ENCODE peak calls at places on chromosome 14, in eight cellular contexts. U is trophoblast cell, B is upper lobe of right lung, L is HepG2, W is adrenal gland, Q is GM12878, F is A549, C is lower lobe of right lung. D is an unnamed sample.

GRCh38 chr14:56474419-56475022 is 105.1 kb upstream of the TMEM260 start:
- DNase-seq in U (peak; percentile 10), B (no peak), L (peak; percentile 16), W (no peak), Q (no peak), F (peak; percentile 37), C (no peak), D (no peak)

GRCh38 chr14:99603471-99603933 is 505 bp downstream of the CCDC85C start:
- DNase-seq in U (peak; percentile 23), B (peak; percentile 75), L (no peak), W (peak; percentile 65), Q (no peak), F (peak; percentile 69), C (no peak), D (no peak)

GRCh38 chr14:56059054-56059453 is 59.2 kb upstream of the PELI2 start:
- DNase-seq in U (peak; percentile 34), B (no peak), L (no peak), W (peak; percentile 53), Q (no peak), F (no peak), C (no peak), D (no peak)

GRCh38 chr14:63542231-63542999 is 762 bp downstream of the PPP2R5E start:
- DNase-seq in U (no peak), B (no peak), L (no peak), W (peak; percentile 62), Q (no peak), F (no peak), C (peak; percentile 62), D (no peak)

GRCh38 chr14:71362920-71363584 is 455.8 kb downstream of the PCNX1 start:
- DNase-seq in U (no peak), B (no peak), L (no peak), W (no peak), Q (peak; percentile 53), F (no peak), C (no peak), D (no peak)

GRCh38 chr14:38851109-38851508 is 251.9 kb downstream of the SEC23A start:
- DNase-seq in U (no peak), B (no peak), L (no peak), W (no peak), Q (no peak), F (no peak), C (no peak), D (no peak)

GRCh38 chr14:90693413-90693812 is 122.8 kb downstream of the TTC7B start:
- DNase-seq in U (no peak), B (no peak), L (no peak), W (no peak), Q (no peak), F (no peak), C (no peak), D (no peak)

GRCh38 chr14:49160983-49161382 is 425.2 kb downstream of the RPS29 start:
- DNase-seq in U (no peak), B (no peak), L (no peak), W (no peak), Q (no peak), F (no peak), C (no peak), D (no peak)

GRCh38 chr14:50932592-50933500 is 11.4 kb downstream of the PYGL start:
- DNase-seq in U (no peak), B (no peak), L (no peak), W (no peak), Q (no peak), F (no peak), C (no peak), D (no peak)

GRCh38 chr14:47539065-47539464 is 136.3 kb downstream of the MDGA2 start:
- DNase-seq in U (no peak), B (no peak), L (peak; percentile 10), W (no peak), Q (no peak), F (peak; percentile 13), C (no peak), D (peak; percentile 13)

GRCh38 chr14:83664389-83664788 is 1865.6 kb upstream of the FLRT2 start:
- DNase-seq in U (no peak), B (no peak), L (no peak), W (no peak), Q (no peak), F (no peak), C (no peak), D (no peak)

GRCh38 chr14:105748204-105748578 is 221.8 kb downstream of the TMEM121 start:
- DNase-seq in U (no peak), B (peak; percentile 62), L (no peak), W (peak; percentile 60), Q (no peak), F (peak; percentile 22), C (peak; percentile 23), D (no peak)

GRCh38 chr14:70080081-70080480 is 108.7 kb downstream of the SLC8A3 start:
- DNase-seq in U (no peak), B (no peak), L (no peak), W (no peak), Q (no peak), F (no peak), C (no peak), D (no peak)

GRCh38 chr14:100187247-100187833 is 27.9 kb upstream of the DEGS2 start:
- DNase-seq in U (no peak), B (no peak), L (no peak), W (no peak), Q (no peak), F (no peak), C (peak; percentile 59), D (no peak)

GRCh38 chr14:81427348-81428058 is 27.4 kb upstream of the STON2 start:
- DNase-seq in U (no peak), B (no peak), L (no peak), W (peak; percentile 63), Q (no peak), F (no peak), C (peak; percentile 48), D (no peak)

GRCh38 chr14:105212541-105213305 is 31.6 kb upstream of the NUDT14 start:
- DNase-seq in U (no peak), B (no peak), L (no peak), W (no peak), Q (no peak), F (no peak), C (no peak), D (no peak)

GRCh38 chr14:67704484-67705089 is 2.9 kb downstream of the RDH12 start:
- DNase-seq in U (peak; percentile 31), B (no peak), L (peak; percentile 54), W (no peak), Q (peak; percentile 45), F (peak; percentile 73), C (no peak), D (peak; percentile 61)

GRCh38 chr14:91303091-91303923 is 58.8 kb upstream of the GPR68 start:
- DNase-seq in U (no peak), B (peak; percentile 71), L (peak; percentile 28), W (no peak), Q (no peak), F (peak; percentile 41), C (peak; percentile 41), D (peak; percentile 90)

GRCh38 chr14:63840981-63841380 is 11.8 kb upstream of the SYNE2 start:
- DNase-seq in U (no peak), B (peak; percentile 72), L (peak; percentile 44), W (no peak), Q (no peak), F (no peak), C (peak; percentile 61), D (no peak)

GRCh38 chr14:67746927-67747326 is 45.2 kb downstream of the RDH12 start:
- DNase-seq in U (no peak), B (no peak), L (no peak), W (no peak), Q (peak; percentile 17), F (no peak), C (no peak), D (no peak)

DNA sequence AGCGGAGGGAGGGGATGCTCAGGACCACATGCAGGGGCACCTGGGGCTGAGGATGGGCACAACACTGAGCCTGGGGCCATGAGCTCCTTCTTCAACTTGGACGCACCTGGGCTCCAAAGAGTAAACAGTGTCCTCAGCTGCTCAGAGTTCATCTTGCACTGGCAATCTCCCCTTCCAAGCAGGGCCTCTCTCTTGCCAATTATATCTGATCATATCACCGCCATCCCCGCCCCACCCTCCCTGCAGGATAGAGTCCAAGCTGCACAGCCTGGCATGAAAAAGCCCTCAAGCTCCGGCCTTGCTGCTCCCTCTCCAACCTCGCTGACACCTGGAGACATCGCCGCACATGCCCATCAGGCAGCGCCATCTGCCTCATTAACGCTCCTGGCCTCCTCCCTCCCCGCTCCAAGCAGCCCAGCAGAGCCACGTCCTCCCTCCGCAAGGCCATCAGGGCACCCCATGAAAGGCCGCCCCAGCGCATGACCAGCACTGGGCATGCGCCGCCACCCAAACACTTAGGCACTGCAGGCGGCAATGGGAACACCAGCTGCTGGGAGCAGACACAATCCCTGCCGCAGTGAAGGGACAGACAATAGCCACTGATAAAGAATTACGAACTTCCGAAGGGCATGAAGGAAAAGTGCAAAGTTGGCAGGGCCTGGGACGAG is 88.8 kb downstream of the CHGA start:
- DNase-seq in U (no peak), B (no peak), L (no peak), W (peak; percentile 79), Q (no peak), F (no peak), C (no peak), D (no peak)
- H3K4me1 ChIP-seq in U (no peaks in the 10 kb centered on the region), B (peaks cover 45% of the 10 kb centered on the region), L (peaks cover 60% of the 10 kb centered on the region), W (peaks cover 31% of the 10 kb centered on the region), Q (peaks cover 24% of the 10 kb centered on the region), F (peaks cover 30% of the 10 kb centered on the region), C (peaks cover 54% of the 10 kb centered on the region), D (no peaks in the 10 kb centered on the region)

GRCh38 chr14:36659010-36659821 is 2.4 kb upstream of the PAX9 start:
- DNase-seq in U (no peak), B (no peak), L (no peak), W (no peak), Q (no peak), F (no peak), C (no peak), D (no peak)
- H3K4me3 ChIP-seq in U (no peak overlapping the region), B (no peak overlapping the region), L (peak overlapping the region; percentile 38), W (no peak overlapping the region), Q (no peak overlapping the region), F (no peak overlapping the region), C (no peak overlapping the region), D (no peak overlapping the region)

DNA sequence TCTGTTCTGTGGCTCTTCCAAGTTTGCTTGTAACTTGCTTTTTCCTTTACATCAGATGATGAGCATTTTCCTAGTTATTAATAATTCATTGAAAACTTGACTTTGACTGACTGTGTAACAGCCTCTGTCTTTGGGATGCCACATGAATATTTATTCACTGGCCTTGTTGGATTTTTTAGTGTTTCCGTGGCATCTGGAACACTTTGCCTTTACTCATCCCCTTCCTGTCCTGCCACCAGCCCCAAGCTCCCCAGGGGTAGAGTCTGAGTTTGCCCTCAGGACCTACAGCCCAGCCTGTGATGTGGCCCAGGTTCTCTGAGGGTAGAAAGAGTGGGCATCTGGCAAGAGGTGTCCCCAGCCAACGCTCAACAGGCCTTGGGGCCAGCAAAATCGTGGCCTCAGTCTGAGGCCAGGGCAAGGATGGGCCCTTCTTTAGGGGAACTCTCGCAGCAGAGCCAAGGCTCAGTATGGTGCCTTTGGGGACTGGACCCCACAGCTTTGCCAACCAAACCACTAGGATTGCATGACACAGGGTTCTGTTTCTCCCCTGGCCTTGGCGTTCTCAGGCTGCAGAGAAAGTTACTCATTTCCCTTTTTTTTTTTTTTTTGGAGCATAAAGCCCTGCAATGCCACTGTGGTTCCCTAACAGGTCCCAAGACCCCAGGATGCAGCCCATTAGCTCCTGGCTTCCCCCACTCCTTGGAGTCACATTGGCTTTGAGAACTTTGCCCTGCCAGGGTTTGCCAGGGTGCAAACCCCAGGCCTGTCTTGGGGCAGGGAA is 100.7 kb downstream of the LGMN start:
- DNase-seq in U (no peak), B (no peak), L (no peak), W (no peak), Q (no peak), F (no peak), C (no peak), D (no peak)
- H3K4me1 ChIP-seq in U (peaks cover 23% of the 10 kb centered on the region), B (peaks cover 57% of the 10 kb centered on the region), L (no peaks in the 10 kb centered on the region), W (no peaks in the 10 kb centered on the region), Q (peaks cover 38% of the 10 kb centered on the region), F (no peaks in the 10 kb centered on the region), C (peaks cover 61% of the 10 kb centered on the region), D (no peaks in the 10 kb centered on the region)

GRCh38 chr14:52312872-52313492 is 1.1 kb upstream of the PTGER2 start:
- DNase-seq in U (no peak), B (no peak), L (no peak), W (no peak), Q (no peak), F (no peak), C (no peak), D (no peak)
- H3K4me3 ChIP-seq in U (no peak overlapping the region), B (peak overlapping the region; percentile 62), L (no peak overlapping the region), W (peak overlapping the region; percentile 58), Q (no peak overlapping the region), F (no peak overlapping the region), C (peak overlapping the region; percentile 68), D (no peak overlapping the region)

D was measured in iPS DF 6.9.